ENCODE peak calls at places on chromosomes 3 and 15, in ten cellular contexts. T is naive thymus-derived CD4-positive, alpha-beta T cell; D is stimulated activated CD4-positive, alpha-beta T cell treated with anti-CD3 and anti-CD28 coated beads, Interleukin-15, amount 100 ng/mL, for 1 hour; U is GM19239; K is natural killer cell; L is EL; E is stimulated activated CD8-positive, alpha-beta memory T cell treated with anti-CD3 and anti-CD28 coated beads, Interleukin-4, amount 100 ng/mL, for 1 hour; W is GM04503; N is activated CD8-positive, alpha-beta T cell treated with anti-CD3 and anti-CD28 coated beads for 36 hours; R is HuH-7.5. Q is an unnamed sample.

GRCh38 chr3:124607163-124607562 is 123.1 kb upstream of the UMPS start:
- DNase-seq in U (no peak), E (no peak), R (no peak), D (no peak), K (no peak), W (no peak), L (peak; percentile 48), T (no peak), N (no peak), Q (no peak)

GRCh38 chr15:70777156-70777926 is 14.0 kb upstream of the UACA start:
- DNase-seq in K (no peak), W (no peak), U (no peak), L (peak; percentile 62), T (no peak), E (no peak), D (no peak), N (no peak), R (no peak), Q (no peak)

GRCh38 chr3:149174901-149175300 is 45.5 kb downstream of the HPS3 start:
- DNase-seq in L (peak; percentile 7), R (no peak), E (no peak), T (no peak), D (no peak), K (no peak), W (no peak), U (peak; percentile 1), N (peak; percentile 46), Q (no peak)

GRCh38 chr15:65405793-65406192 is 17.0 kb downstream of the IGDCC4 start:
- DNase-seq in L (no peak), K (no peak), W (no peak), T (no peak), U (no peak), R (no peak), E (no peak), D (no peak), N (no peak), Q (no peak)

GRCh38 chr15:35514759-35515158 is 31.2 kb downstream of the DPH6 start:
- DNase-seq in D (no peak), R (no peak), L (peak; percentile 31), W (peak; percentile 32), T (no peak), N (no peak), K (no peak), U (no peak), E (no peak), Q (no peak)

GRCh38 chr15:70056091-70056680 is 41.5 kb downstream of the TLE3 start:
- DNase-seq in N (no peak), U (no peak), E (no peak), K (no peak), L (no peak), R (no peak), T (no peak), W (no peak), D (no peak), Q (no peak)

GRCh38 chr3:16060358-16060852 is 114.1 kb upstream of the GALNT15 start:
- DNase-seq in L (peak; percentile 99), K (no peak), U (no peak), N (no peak), W (peak; percentile 100), R (peak; percentile 35), D (no peak), T (no peak), E (no peak), Q (no peak)

GRCh38 chr3:76514836-76515235 is 525.1 kb upstream of the ROBO2 start:
- DNase-seq in U (no peak), D (no peak), N (no peak), L (no peak), E (no peak), K (no peak), R (no peak), T (no peak), W (no peak), Q (no peak)

GRCh38 chr3:146536681-146537080 is 7.7 kb downstream of the PLSCR1 start:
- DNase-seq in U (no peak), T (no peak), L (no peak), W (peak; percentile 30), N (no peak), K (no peak), R (no peak), E (no peak), D (no peak), Q (no peak)

GRCh38 chr3:15528881-15529537 is 7.5 kb upstream of the COLQ start:
- DNase-seq in W (no peak), E (no peak), U (no peak), R (no peak), N (no peak), L (no peak), T (no peak), K (no peak), D (no peak), Q (no peak)

GRCh38 chr3:147886889-147887288 is 477.7 kb downstream of the ZIC1 start:
- DNase-seq in N (no peak), U (no peak), E (no peak), L (no peak), K (no peak), D (no peak), R (no peak), W (no peak), T (no peak), Q (no peak)

GRCh38 chr15:66878761-66879160 is 176.7 kb downstream of the SMAD6 start:
- DNase-seq in R (no peak), K (no peak), D (no peak), N (no peak), W (no peak), E (no peak), L (no peak), U (no peak), T (no peak), Q (no peak)

GRCh38 chr3:52769786-52770445 is 824 bp downstream of the NEK4 start:
- DNase-seq in E (no peak), W (no peak), N (no peak), K (no peak), U (no peak), D (no peak), T (no peak), R (no peak), L (peak; percentile 16), Q (no peak)

GRCh38 chr15:57156210-57156887 is 220.0 kb upstream of the CGNL1 start:
- DNase-seq in W (no peak), R (no peak), L (no peak), D (no peak), T (no peak), E (no peak), K (no peak), N (no peak), U (no peak), Q (no peak)

GRCh38 chr3:127699098-127699945 is 26.6 kb downstream of the ABTB1 start:
- DNase-seq in K (no peak), N (no peak), T (no peak), R (no peak), W (no peak), D (no peak), U (no peak), L (peak; percentile 12), E (no peak), Q (no peak)

GRCh38 chr3:123194552-123194951 is 7.2 kb upstream of the SEC22A start:
- DNase-seq in T (no peak), R (peak; percentile 25), K (no peak), U (no peak), E (no peak), D (no peak), L (no peak), N (no peak), W (no peak), Q (no peak)

GRCh38 chr3:194686816-194687637 is 1.3 kb downstream of the FAM43A start:
- DNase-seq in R (no peak), E (no peak), L (peak; percentile 53), K (peak; percentile 37), T (no peak), D (peak; percentile 27), U (no peak), W (no peak), N (peak; percentile 27), Q (no peak)

GRCh38 chr15:94070341-94071275 is 160.8 kb upstream of the MCTP2 start:
- DNase-seq in R (no peak), W (no peak), U (no peak), K (no peak), L (peak; percentile 12), N (peak; percentile 9), D (no peak), E (no peak), T (no peak), Q (no peak)

GRCh38 chr3:143526016-143526540 is 322.2 kb downstream of the SLC9A9 start:
- DNase-seq in K (no peak), D (no peak), T (no peak), R (no peak), N (no peak), L (peak; percentile 44), E (no peak), U (no peak), W (no peak), Q (no peak)

GRCh38 chr3:112735927-112736326 is 95.0 kb upstream of the CCDC80 start:
- DNase-seq in D (no peak), L (no peak), K (no peak), R (no peak), T (no peak), E (no peak), U (no peak), N (no peak), W (no peak), Q (no peak)

GRCh38 chr3:106566277-106566676 is 697.5 kb upstream of the CBLB start:
- DNase-seq in W (no peak), L (no peak), D (no peak), R (no peak), E (no peak), N (peak; percentile 20), T (no peak), U (peak; percentile 2), K (no peak), Q (no peak)

GRCh38 chr3:108936924-108937689 is 16.6 kb downstream of the GUCA1C start:
- DNase-seq in N (no peak), L (no peak), K (no peak), R (no peak), U (no peak), T (no peak), E (no peak), W (no peak), D (no peak), Q (no peak)

GRCh38 chr15:57357796-57358195 is 18.5 kb upstream of the CGNL1 start:
- DNase-seq in W (no peak), T (no peak), D (no peak), U (no peak), E (no peak), N (no peak), L (no peak), R (no peak), K (no peak), Q (no peak)

GRCh38 chr3:52317601-52318000 is 1.5 kb downstream of the DNAH1 start:
- DNase-seq in L (peak; percentile 46), W (no peak), N (peak; percentile 76), D (peak; percentile 53), R (no peak), K (peak; percentile 69), E (peak; percentile 49), U (peak; percentile 50), T (peak; percentile 68), Q (peak; percentile 49)

GRCh38 chr3:71301001-71301400 is 282.5 kb downstream of the FOXP1 start:
- DNase-seq in E (no peak), D (no peak), K (no peak), L (no peak), W (no peak), T (no peak), U (no peak), N (peak; percentile 51), R (no peak), Q (no peak)

GRCh38 chr3:171284308-171285075 is 175.7 kb downstream of the TNIK start:
- DNase-seq in U (no peak), L (peak; percentile 95), W (peak; percentile 87), E (no peak), D (no peak), T (no peak), K (no peak), N (peak; percentile 31), R (no peak), Q (no peak)

GRCh38 chr3:129485681-129486056 is 42.8 kb upstream of the RHO start:
- DNase-seq in D (no peak), W (peak; percentile 99), E (no peak), L (peak; percentile 99), N (no peak), K (no peak), T (no peak), U (no peak), R (peak; percentile 42), Q (no peak)

GRCh38 chr3:128217702-128218475 is 64.6 kb downstream of the EEFSEC start:
- DNase-seq in L (no peak), T (no peak), W (no peak), U (no peak), D (no peak), R (no peak), E (no peak), N (peak; percentile 4), K (no peak), Q (no peak)